ENCODE peak calls at places on chromosome 12, in nine cellular contexts. A is ovary, C is heart right ventricle, E is testis, I is astrocyte of the spinal cord, N is psoas muscle, F is foreskin fibroblast, U is AG09309, J is A549. K is an unnamed sample.

GRCh38 chr12:46657416-46658411 is 168.1 kb downstream of the SLC38A4 start:
- DNase-seq in A (no peak), C (no peak), E (no peak), I (no peak), N (no peak), F (no peak), U (no peak), J (no peak), K (no peak)

GRCh38 chr12:19031032-19031431 is 98.5 kb upstream of the PLEKHA5 start:
- DNase-seq in A (no peak), C (no peak), E (no peak), I (peak), N (no peak), F (peak), U (peak), J (peak), K (peak)

GRCh38 chr12:81297606-81298005 is 219.7 kb downstream of the ACSS3 start:
- DNase-seq in A (no peak), C (no peak), E (no peak), I (no peak), N (no peak), F (no peak), U (no peak), J (no peak), K (no peak)

GRCh38 chr12:1870998-1871917 is 47.2 kb downstream of the CACNA2D4 start:
- DNase-seq in A (no peak), C (no peak), E (no peak), I (no peak), N (no peak), F (no peak), U (no peak), J (no peak), K (no peak)

GRCh38 chr12:6364037-6364360 is 11.4 kb downstream of the SCNN1A start:
- DNase-seq in A (no peak), C (no peak), E (no peak), I (no peak), N (no peak), F (no peak), U (no peak), J (no peak), K (no peak)

GRCh38 chr12:102249073-102249854 is 51.6 kb upstream of the PMCH start:
- DNase-seq in A (no peak), C (no peak), E (no peak), I (no peak), N (no peak), F (no peak), U (no peak), J (no peak), K (no peak)

GRCh38 chr12:102390068-102390467 is 90.3 kb downstream of the IGF1 start:
- DNase-seq in A (no peak), C (no peak), E (no peak), I (no peak), N (no peak), F (no peak), U (no peak), J (no peak), K (no peak)

GRCh38 chr12:127519766-127520165 is 747.2 kb upstream of the TMEM132C start:
- DNase-seq in A (no peak), C (no peak), E (no peak), I (no peak), N (no peak), F (no peak), U (no peak), J (no peak), K (no peak)

GRCh38 chr12:73413974-73414373 is 1123.7 kb upstream of the ATXN7L3B start:
- DNase-seq in A (no peak), C (no peak), E (no peak), I (no peak), N (no peak), F (no peak), U (no peak), J (no peak), K (no peak)

GRCh38 chr12:65895759-65896656 is 71.7 kb downstream of the HMGA2 start:
- DNase-seq in A (no peak), C (no peak), E (no peak), I (no peak), N (no peak), F (no peak), U (no peak), J (no peak), K (no peak)

GRCh38 chr12:26833692-26834168 is 736 bp upstream of the ITPR2 start:
- DNase-seq in A (peak), C (peak), E (peak), I (peak), N (no peak), F (peak), U (no peak), J (no peak), K (no peak)

GRCh38 chr12:47820631-47821345 is 1.1 kb upstream of the HDAC7 start:
- DNase-seq in A (peak), C (peak), E (peak), I (peak), N (peak), F (peak), U (peak), J (peak), K (peak)

GRCh38 chr12:57454566-57455373 is at the start of gene INHBE:
- DNase-seq in A (no peak), C (no peak), E (no peak), I (peak), N (peak), F (peak), U (peak), J (no peak), K (no peak)

GRCh38 chr12:124817076-124818000 is 46.3 kb downstream of the SCARB1 start:
- DNase-seq in A (no peak), C (no peak), E (no peak), I (no peak), N (no peak), F (no peak), U (no peak), J (no peak), K (no peak)

GRCh38 chr12:59808317-59808910 is 212.6 kb downstream of the SLC16A7 start:
- DNase-seq in A (no peak), C (no peak), E (no peak), I (peak), N (no peak), F (peak), U (no peak), J (peak), K (peak)

GRCh38 chr12:94148841-94149780 is 734 bp downstream of the PLXNC1 start:
- DNase-seq in A (peak), C (peak), E (peak), I (no peak), N (peak), F (no peak), U (no peak), J (peak), K (no peak)

GRCh38 chr12:39426636-39427245 is 16.2 kb downstream of the KIF21A start:
- DNase-seq in A (no peak), C (no peak), E (no peak), I (no peak), N (no peak), F (peak), U (peak), J (no peak), K (no peak)

GRCh38 chr12:60489071-60489470 is 893.2 kb downstream of the SLC16A7 start:
- DNase-seq in A (no peak), C (no peak), E (no peak), I (no peak), N (no peak), F (peak), U (peak), J (no peak), K (no peak)

GRCh38 chr12:95116773-95117172 is 43.4 kb upstream of the NR2C1 start:
- DNase-seq in A (no peak), C (no peak), E (no peak), I (no peak), N (no peak), F (no peak), U (no peak), J (peak), K (no peak)

GRCh38 chr12:75560167-75560566 is 48.8 kb upstream of the KRR1 start:
- DNase-seq in A (no peak), C (no peak), E (no peak), I (peak), N (no peak), F (no peak), U (peak), J (peak), K (peak)

GRCh38 chr12:131795688-131796410 is 32.3 kb upstream of the MMP17 start:
- DNase-seq in A (no peak), C (no peak), E (no peak), I (no peak), N (no peak), F (no peak), U (no peak), J (no peak), K (no peak)

GRCh38 chr12:69433653-69434052 is 36.5 kb upstream of the FRS2 start:
- DNase-seq in A (no peak), C (no peak), E (no peak), I (no peak), N (no peak), F (no peak), U (no peak), J (no peak), K (no peak)

GRCh38 chr12:51817027-51817953 is 31.2 kb downstream of the FIGNL2 start:
- DNase-seq in A (no peak), C (no peak), E (no peak), I (no peak), N (peak), F (no peak), U (no peak), J (no peak), K (no peak)

GRCh38 chr12:51813931-51814310 is 34.6 kb downstream of the FIGNL2 start:
- DNase-seq in A (no peak), C (no peak), E (no peak), I (no peak), N (no peak), F (no peak), U (no peak), J (no peak), K (no peak)

GRCh38 chr12:51812871-51813270 is 35.6 kb downstream of the FIGNL2 start:
- DNase-seq in A (no peak), C (no peak), E (no peak), I (no peak), N (no peak), F (no peak), U (no peak), J (no peak), K (no peak)

GRCh38 chr12:51815571-51815970 is 32.9 kb downstream of the FIGNL2 start:
- DNase-seq in A (no peak), C (no peak), E (no peak), I (no peak), N (peak), F (no peak), U (no peak), J (no peak), K (no peak)

GRCh38 chr12:51814311-51815088 is 34.0 kb downstream of the FIGNL2 start:
- DNase-seq in A (peak), C (peak), E (peak), I (peak), N (peak), F (peak), U (peak), J (peak), K (no peak)
- TF ChIP-seq CTCF in A (no peak), C (peak), E (peak), I (peak), N (peak), F (peak), U (peak), J (peak), K (peak)

GRCh38 chr12:13976880-13977279 is 4.5 kb downstream of the GRIN2B start:
- DNase-seq in A (no peak), C (no peak), E (no peak), I (no peak), N (no peak), F (no peak), U (no peak), J (no peak), K (no peak)

GRCh38 chr12:13986031-13986430 is 4.6 kb upstream of the GRIN2B start:
- DNase-seq in A (no peak), C (no peak), E (no peak), I (no peak), N (no peak), F (no peak), U (no peak), J (no peak), K (no peak)

GRCh38 chr12:13982010-13982409 is 608 bp upstream of the GRIN2B start:
- DNase-seq in A (no peak), C (no peak), E (no peak), I (no peak), N (no peak), F (no peak), U (no peak), J (peak), K (no peak)

GRCh38 chr12:13980548-13981295 is 680 bp downstream of the GRIN2B start:
- DNase-seq in A (no peak), C (no peak), E (no peak), I (no peak), N (no peak), F (no peak), U (no peak), J (peak), K (no peak)

DNA sequence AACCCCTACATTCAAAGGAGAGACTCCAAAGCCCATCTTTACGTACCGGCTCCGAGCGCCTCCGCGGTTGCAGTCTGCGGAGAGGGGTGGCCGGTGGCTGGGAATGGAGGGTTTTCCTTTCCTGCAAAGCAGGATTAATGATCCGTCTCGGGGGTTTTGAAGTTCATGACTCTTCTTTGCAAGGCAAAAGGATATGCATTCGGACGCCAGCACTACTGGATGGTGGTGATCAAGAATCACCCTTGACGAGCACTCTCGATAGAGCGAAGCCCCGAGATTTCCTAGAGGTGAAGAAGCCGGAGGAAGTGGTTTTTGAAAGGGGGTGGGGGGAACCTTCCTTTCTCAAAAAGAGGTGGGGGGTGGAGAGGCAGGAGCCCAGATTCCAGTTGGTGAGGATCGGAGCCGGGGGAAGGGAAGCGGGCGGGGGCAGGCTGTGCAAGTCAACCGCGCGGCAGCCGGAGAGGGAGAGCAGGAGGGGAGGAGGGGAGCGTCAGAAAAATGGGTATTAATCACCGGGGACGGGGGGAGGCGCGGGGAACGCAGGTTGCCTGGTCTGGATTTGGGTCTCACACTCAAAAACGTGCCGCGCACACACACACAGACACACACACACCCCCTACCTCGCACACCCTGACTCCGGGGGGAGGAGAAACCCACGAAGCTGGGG is at the start of gene GRIN2B:
- DNase-seq in A (no peak), C (no peak), E (no peak), I (no peak), N (no peak), F (no peak), U (no peak), J (peak), K (no peak)
- H3K4me3 ChIP-seq in A (peak), C (peak), E (peak), I (no peak), N (peak), F (no peak), U (no peak), J (peak), K (peak)

GRCh38 chr12:129535351-129535750 is 368.5 kb downstream of the TMEM132D start:
- DNase-seq in A (no peak), C (no peak), E (no peak), I (no peak), N (no peak), F (no peak), U (no peak), J (no peak), K (no peak)
- TF ChIP-seq CTCF in A (no peak), C (no peak), E (no peak), I (no peak), N (no peak), F (no peak), U (no peak), J (no peak), K (no peak)

DNA sequence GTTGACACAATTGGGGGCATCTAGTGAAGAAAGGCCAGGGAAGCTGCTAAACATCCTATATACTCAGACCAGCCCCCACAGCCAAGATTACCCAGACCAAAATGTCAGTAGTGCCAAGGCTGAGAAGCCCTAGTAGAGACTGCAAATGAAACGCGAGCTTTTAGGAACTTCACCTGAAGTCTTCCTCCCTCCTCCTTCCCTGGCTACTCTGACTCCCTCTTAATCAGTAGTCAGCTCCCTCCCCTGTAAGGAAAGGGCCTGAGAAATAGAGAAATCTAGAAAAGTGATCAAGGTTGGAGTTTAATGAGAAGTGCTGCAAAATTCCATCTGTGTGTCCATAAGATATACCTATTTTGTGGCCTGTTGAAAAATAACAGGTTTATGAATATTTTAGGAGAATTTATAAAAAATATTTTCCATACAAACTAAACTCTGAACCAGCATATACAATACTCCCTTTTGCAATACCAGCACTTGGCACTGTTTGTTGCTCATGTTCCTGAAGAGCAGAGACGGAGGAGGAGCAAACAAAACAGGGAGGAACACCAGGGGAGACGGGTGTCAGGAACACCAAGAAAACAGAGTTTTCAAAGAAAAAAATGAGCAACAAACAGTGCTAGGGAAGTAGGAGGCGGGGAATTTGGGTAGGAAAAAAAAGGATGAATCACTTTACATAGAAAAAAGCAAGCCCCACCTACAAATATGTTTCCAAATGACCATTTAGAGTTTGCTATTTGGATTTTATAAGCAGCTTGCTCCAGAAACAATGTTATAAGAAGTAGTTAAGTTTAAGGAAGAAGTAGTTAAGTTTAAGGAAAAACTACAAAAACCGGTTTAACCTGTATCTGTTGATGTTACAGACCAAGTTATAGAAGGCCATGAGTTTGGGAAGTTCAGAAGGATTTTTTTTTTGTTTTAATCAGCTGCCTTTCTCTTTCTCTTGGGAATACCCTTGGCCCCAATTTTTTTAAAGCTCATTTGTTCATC is 282.1 kb upstream of the GRIP1 start:
- DNase-seq in A (no peak), C (no peak), E (no peak), I (peak), N (no peak), F (no peak), U (no peak), J (no peak), K (no peak)
- H3K4me3 ChIP-seq in A (no peak), C (no peak), E (no peak), I (no peak), N (no peak), F (no peak), U (no peak), J (no peak), K (no peak)

GRCh38 chr12:116916714-116917114 is 6.0 kb downstream of the FBXW8 start:
- DNase-seq in A (no peak), C (no peak), E (no peak), I (peak), N (no peak), F (peak), U (peak), J (peak), K (peak)
- TF ChIP-seq CTCF in A (no peak), C (peak), E (no peak), I (peak), N (no peak), F (no peak), U (peak), J (peak), K (peak)

GRCh38 chr12:49264873-49265792 is at the start of gene TUBA1C:
- DNase-seq in A (peak), C (peak), E (peak), I (peak), N (peak), F (peak), U (peak), J (peak), K (peak)
- H3K4me3 ChIP-seq in A (peak), C (peak), E (peak), I (peak), N (peak), F (peak), U (peak), J (peak), K (peak)

GRCh38 chr12:31245822-31246469 is 80.0 kb downstream of the SINHCAF start:
- DNase-seq in A (no peak), C (no peak), E (no peak), I (no peak), N (no peak), F (no peak), U (no peak), J (no peak), K (no peak)
- TF ChIP-seq CTCF in A (no peak), C (no peak), E (no peak), I (no peak), N (no peak), F (no peak), U (no peak), J (no peak), K (no peak)

GRCh38 chr12:51906452-51907082 is 737 bp upstream of the ACVRL1 start:
- DNase-seq in A (no peak), C (no peak), E (no peak), I (no peak), N (peak), F (no peak), U (no peak), J (no peak), K (no peak)
- H3K4me3 ChIP-seq in A (peak), C (peak), E (peak), I (no peak), N (peak), F (peak), U (peak), J (no peak), K (peak)

DNA sequence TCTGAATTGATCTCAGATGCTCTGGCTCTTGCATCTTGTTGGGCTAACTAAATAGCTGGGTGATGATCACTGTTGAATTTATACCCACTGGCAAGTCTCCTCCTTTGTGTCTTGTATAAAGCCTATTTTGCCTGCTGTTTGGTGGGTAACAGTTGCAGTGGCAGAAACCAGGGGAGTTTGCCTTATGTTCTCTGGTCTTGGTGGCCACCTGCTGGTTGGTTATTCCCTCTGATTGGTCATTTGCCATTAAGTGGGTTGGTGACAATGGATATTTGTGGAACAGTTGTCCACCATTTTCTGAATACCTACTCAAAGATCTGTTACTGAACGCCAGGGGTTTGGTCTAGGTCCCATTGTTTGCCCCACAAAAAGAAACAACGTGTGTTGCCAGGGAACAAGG is 52.1 kb downstream of the AVPR1A start:
- DNase-seq in A (no peak), C (no peak), E (no peak), I (no peak), N (no peak), F (no peak), U (no peak), J (peak), K (no peak)
- TF ChIP-seq CTCF in A (no peak), C (no peak), E (no peak), I (no peak), N (no peak), F (no peak), U (peak), J (peak), K (no peak)

GRCh38 chr12:120230974-120231315 is 30.0 kb upstream of the RPLP0 start:
- DNase-seq in A (no peak), C (no peak), E (no peak), I (no peak), N (no peak), F (no peak), U (no peak), J (no peak), K (no peak)
- H3K4me3 ChIP-seq in A (no peak), C (peak), E (no peak), I (no peak), N (peak), F (peak), U (peak), J (peak), K (no peak)